ENCODE peak calls at places on chromosomes 3 and 15, in six cellular contexts. I is SW480; N is posterior cingulate gyrus; Y is EL; C is stimulated activated CD4-positive, alpha-beta T cell treated with anti-CD3 and anti-CD28 coated beads, Interleukin-12 subunit alpha, Interleukin-12 subunit beta, amount 100 ng/mL, for 48 hours; R is Daoy. B is an unnamed sample.

GRCh38 chr3:112303811-112304325 is 9.9 kb upstream of the SLC9C1 start:
- DNase-seq in I (no peak), N (no peak), Y (peak; percentile 42), C (no peak), R (no peak), B (no peak)

GRCh38 chr15:60590935-60591490 is 112.1 kb upstream of the ICE2 start:
- DNase-seq in I (peak; percentile 57), N (peak; percentile 90), Y (peak; percentile 20), C (no peak), R (peak; percentile 58), B (peak; percentile 13)

GRCh38 chr3:113590983-113591382 is 58.6 kb downstream of the SIDT1 start:
- DNase-seq in I (no peak), N (no peak), Y (no peak), C (no peak), R (no peak), B (no peak)

GRCh38 chr3:48927928-48928327 is 9.3 kb downstream of the ARIH2 start:
- DNase-seq in I (no peak), N (no peak), Y (peak; percentile 43), C (no peak), R (no peak), B (no peak)

GRCh38 chr15:63495343-63495742 is 9.1 kb upstream of the USP3 start:
- DNase-seq in I (no peak), N (no peak), Y (no peak), C (no peak), R (no peak), B (no peak)

GRCh38 chr15:29685156-29686078 is 136.9 kb downstream of the TJP1 start:
- DNase-seq in I (no peak), N (no peak), Y (peak; percentile 50), C (no peak), R (peak; percentile 36), B (no peak)

GRCh38 chr3:82791241-82791640 is 1029.8 kb upstream of the GBE1 start:
- DNase-seq in I (no peak), N (no peak), Y (no peak), C (no peak), R (no peak), B (no peak)

GRCh38 chr3:191324936-191325335 is 4.3 kb upstream of the CCDC50 start:
- DNase-seq in I (no peak), N (no peak), Y (no peak), C (no peak), R (no peak), B (no peak)